ENCODE peak calls at places on chromosomes 2 and 18, in ten cellular contexts. B is fibroblast of lung, T is spleen, U is neural progenitor cell, O is GM12878, A is lower lobe of right lung, Q is PC-9, H is H9, M is HL-60, F is endodermal cell. V is an unnamed sample.
A peak's percentile ranks its signal among the peaks of the same experiment; 100 is the strongest.

GRCh38 chr2:9211496-9211895 is 4.9 kb downstream of the ASAP2 start:
- DNase-seq in B (no peak), T (peak; percentile 21), U (no peak), O (no peak), A (no peak), Q (no peak), H (no peak), M (no peak), F (no peak), V (no peak)

GRCh38 chr2:189421644-189422043 is 19.6 kb upstream of the WDR75 start:
- DNase-seq in B (peak; percentile 83), T (no peak), U (no peak), O (no peak), A (no peak), Q (no peak), H (no peak), M (no peak), F (no peak), V (no peak)

GRCh38 chr2:45123065-45123464 is 113.8 kb upstream of the SIX2 start:
- DNase-seq in B (no peak), T (no peak), U (no peak), O (no peak), A (no peak), Q (no peak), H (no peak), M (no peak), F (no peak), V (no peak)

GRCh38 chr2:180523629-180524340 is 456.6 kb upstream of the UBE2E3 start:
- DNase-seq in B (peak; percentile 93), T (no peak), U (no peak), O (no peak), A (no peak), Q (peak; percentile 21), H (no peak), M (no peak), F (no peak), V (no peak)

GRCh38 chr2:172640389-172640788 is 84.5 kb downstream of the PDK1 start:
- DNase-seq in B (peak; percentile 69), T (no peak), U (no peak), O (no peak), A (no peak), Q (no peak), H (no peak), M (no peak), F (no peak), V (no peak)

GRCh38 chr2:43039376-43040080 is 186.9 kb downstream of the ZFP36L2 start:
- DNase-seq in B (no peak), T (peak; percentile 61), U (no peak), O (no peak), A (no peak), Q (no peak), H (no peak), M (no peak), F (no peak), V (peak; percentile 54)

GRCh38 chr2:53672881-53673522 is 94.6 kb upstream of the CHAC2 start:
- DNase-seq in B (peak; percentile 43), T (no peak), U (no peak), O (no peak), A (no peak), Q (no peak), H (no peak), M (no peak), F (no peak), V (no peak)

GRCh38 chr18:398866-399637 is 101.4 kb downstream of the COLEC12 start:
- DNase-seq in B (no peak), T (no peak), U (no peak), O (no peak), A (no peak), Q (no peak), H (no peak), M (no peak), F (no peak), V (no peak)

GRCh38 chr2:189327879-189328351 is 113.4 kb upstream of the WDR75 start:
- DNase-seq in B (no peak), T (no peak), U (no peak), O (no peak), A (no peak), Q (no peak), H (no peak), M (no peak), F (no peak), V (no peak)

GRCh38 chr2:97966545-97967215 is 29.1 kb downstream of the TMEM131 start:
- DNase-seq in B (no peak), T (no peak), U (no peak), O (no peak), A (no peak), Q (no peak), H (no peak), M (no peak), F (no peak), V (no peak)

GRCh38 chr18:61765097-61765496 is 127.7 kb downstream of the RNF152 start:
- DNase-seq in B (peak; percentile 14), T (no peak), U (peak; percentile 28), O (no peak), A (no peak), Q (no peak), H (no peak), M (no peak), F (no peak), V (no peak)

GRCh38 chr2:127917916-127918315 is 32.2 kb upstream of the AMMECR1L start:
- DNase-seq in B (peak; percentile 15), T (no peak), U (no peak), O (no peak), A (no peak), Q (no peak), H (no peak), M (no peak), F (no peak), V (no peak)

GRCh38 chr2:198054299-198054698 is 249.9 kb downstream of the PLCL1 start:
- DNase-seq in B (peak; percentile 52), T (no peak), U (peak; percentile 53), O (no peak), A (no peak), Q (no peak), H (peak; percentile 51), M (no peak), F (peak; percentile 81), V (no peak)

GRCh38 chr2:172107690-172108586 is 5.2 kb upstream of the DLX2 start:
- DNase-seq in B (no peak), T (no peak), U (peak; percentile 35), O (no peak), A (no peak), Q (no peak), H (no peak), M (no peak), F (peak; percentile 53), V (no peak)

GRCh38 chr2:64987963-64988419 is 1.2 kb upstream of the SLC1A4 start:
- DNase-seq in B (peak; percentile 90), T (no peak), U (no peak), O (peak; percentile 59), A (no peak), Q (no peak), H (no peak), M (peak; percentile 82), F (no peak), V (no peak)

GRCh38 chr2:47072018-47072691 is 83.0 kb downstream of the STPG4 start:
- DNase-seq in B (peak; percentile 90), T (peak; percentile 83), U (peak; percentile 70), O (no peak), A (peak; percentile 84), Q (no peak), H (peak; percentile 60), M (peak; percentile 75), F (no peak), V (peak; percentile 85)

GRCh38 chr2:167509585-167509984 is 621.3 kb downstream of the XIRP2 start:
- DNase-seq in B (peak; percentile 68), T (no peak), U (peak; percentile 8), O (no peak), A (no peak), Q (peak; percentile 0), H (peak; percentile 31), M (no peak), F (peak; percentile 66), V (no peak)

DNA sequence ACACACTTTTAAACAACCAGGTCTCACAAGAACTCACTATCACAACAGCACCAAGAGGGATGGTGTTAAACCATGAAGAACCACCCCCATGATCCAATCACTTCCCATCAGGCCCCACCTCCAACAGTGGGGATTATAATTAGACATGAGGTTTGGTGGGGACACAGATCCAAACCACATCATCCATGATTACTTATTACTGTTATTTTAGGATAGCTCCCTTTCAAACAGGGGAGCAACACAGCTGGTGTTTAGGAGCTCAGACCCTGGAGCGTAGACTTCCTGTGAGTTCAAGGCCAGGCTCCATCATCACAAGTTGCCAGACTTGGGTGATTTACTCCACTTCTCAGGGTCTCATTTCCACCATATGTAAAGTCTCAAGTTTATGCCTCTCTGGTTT is 382.7 kb downstream of the HRH4 start:
- DNase-seq in B (no peak), T (no peak), U (no peak), O (no peak), A (no peak), Q (no peak), H (no peak), M (no peak), F (no peak), V (no peak)
- TF ChIP-seq CTCF in B (no peak), T (no peak), U (no peak), O (no peak), A (no peak), Q (no peak), H (no peak), M (no peak), F (no peak), V (no peak)

GRCh38 chr18:78528437-78529228 is 451.0 kb upstream of the SALL3 start:
- DNase-seq in B (no peak), T (no peak), U (peak; percentile 18), O (no peak), A (no peak), Q (no peak), H (no peak), M (no peak), F (no peak), V (no peak)
- H3K27me3 ChIP-seq in B (no peaks in the 10 kb centered on the region), T (peaks cover 4% of the 10 kb centered on the region), U (no peaks in the 10 kb centered on the region), O (no peaks in the 10 kb centered on the region), A (no peaks in the 10 kb centered on the region), Q (peaks cover 90% of the 10 kb centered on the region), H (no peaks in the 10 kb centered on the region), M (no peaks in the 10 kb centered on the region), F (no peaks in the 10 kb centered on the region), V (no peaks in the 10 kb centered on the region)

GRCh38 chr2:84858123-84858522 is 22.8 kb downstream of the TRABD2A start:
- DNase-seq in B (no peak), T (no peak), U (peak; percentile 54), O (no peak), A (no peak), Q (no peak), H (no peak), M (no peak), F (peak; percentile 71), V (no peak)
- TF ChIP-seq CTCF in B (peak; percentile 35), T (no peak), U (peak; percentile 62), O (peak; percentile 32), A (no peak), Q (no peak), H (peak; percentile 68), M (no peak), F (peak; percentile 75), V (no peak)

DNA sequence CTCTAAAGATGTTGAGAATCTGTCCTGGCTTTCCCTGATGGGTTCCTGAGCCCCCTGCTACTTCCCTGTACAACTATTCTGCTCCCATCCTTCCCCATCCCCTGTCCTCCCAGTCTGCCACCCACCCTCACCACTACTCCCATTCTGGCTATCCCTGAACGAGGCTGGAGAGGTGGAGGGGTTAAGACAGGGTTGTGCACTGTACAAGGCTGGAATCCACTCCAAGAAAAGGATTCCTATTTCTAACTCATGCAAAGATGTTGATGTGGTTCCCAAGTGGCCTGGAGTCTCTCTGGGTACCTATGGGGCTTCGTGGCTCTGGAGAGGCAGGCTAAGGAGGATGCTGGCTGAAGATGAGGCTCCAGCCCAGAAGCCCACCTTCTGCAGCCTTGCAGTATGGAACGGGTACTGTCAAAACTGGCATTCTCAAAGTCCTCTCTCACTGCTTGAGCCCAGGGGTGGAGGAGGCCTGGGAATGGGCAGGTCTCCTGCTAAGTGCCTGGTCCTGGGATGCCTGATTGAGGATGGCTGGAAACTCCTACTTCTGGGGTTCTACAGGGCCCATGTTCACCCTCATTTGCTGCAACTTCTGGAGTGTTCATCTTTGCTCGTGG is 1.3 kb upstream of the FEV start:
- DNase-seq in B (no peak), T (no peak), U (no peak), O (no peak), A (no peak), Q (no peak), H (no peak), M (no peak), F (no peak), V (no peak)
- H3K27me3 ChIP-seq in B (peaks cover 74% of the 10 kb centered on the region), T (peaks cover 100% of the 10 kb centered on the region), U (peaks cover 100% of the 10 kb centered on the region), O (peaks cover 36% of the 10 kb centered on the region), A (peaks cover 100% of the 10 kb centered on the region), Q (peaks cover 63% of the 10 kb centered on the region), H (peaks cover 92% of the 10 kb centered on the region), M (peaks cover 89% of the 10 kb centered on the region), F (peaks cover 100% of the 10 kb centered on the region), V (peaks cover 99% of the 10 kb centered on the region)